ENCODE peak calls at places on chromosomes 13 and 19, in five cellular contexts. I is PC-3, F is OCI-LY7, W is hepatocyte, A is HCT116. H is an unnamed sample.

GRCh38 chr13:48950507-48950886 is 25.2 kb upstream of the FNDC3A start:
- DNase-seq in I (peak; percentile 38), F (no peak), W (no peak), A (peak; percentile 15), H (no peak)

GRCh38 chr13:114034481-114034891 is 60.6 kb upstream of the C13orf46 start:
- DNase-seq in I (no peak), F (no peak), W (no peak), A (no peak), H (no peak)

GRCh38 chr13:55673910-55674309 is 1466.8 kb upstream of the PRR20A start:
- DNase-seq in I (no peak), F (no peak), W (no peak), A (no peak), H (no peak)

GRCh38 chr19:7236153-7236552 is 58.1 kb downstream of the INSR start:
- DNase-seq in I (no peak), F (no peak), W (no peak), A (no peak), H (no peak)

GRCh38 chr19:20482721-20483120 is 82.9 kb downstream of the ZNF737 start:
- DNase-seq in I (no peak), F (peak; percentile 15), W (peak; percentile 8), A (no peak), H (no peak)

GRCh38 chr19:49631279-49631588 is 8.7 kb downstream of the RRAS start:
- DNase-seq in I (no peak), F (no peak), W (no peak), A (no peak), H (no peak)

GRCh38 chr19:9673912-9674668 is 810 bp downstream of the ZNF562 start:
- DNase-seq in I (peak; percentile 41), F (peak; percentile 54), W (no peak), A (peak; percentile 39), H (no peak)

GRCh38 chr13:45851171-45851889 is at the start of gene SIAH3:
- DNase-seq in I (no peak), F (no peak), W (peak; percentile 14), A (no peak), H (no peak)

GRCh38 chr13:114113961-114114360 is 18.5 kb downstream of the RASA3 start:
- DNase-seq in I (no peak), F (no peak), W (no peak), A (no peak), H (no peak)

GRCh38 chr13:94330552-94331071 is 148.9 kb downstream of the DCT start:
- DNase-seq in I (no peak), F (no peak), W (no peak), A (no peak), H (no peak)

GRCh38 chr13:79405501-79405830 is 589 bp downstream of the RBM26 start:
- DNase-seq in I (no peak), F (no peak), W (no peak), A (no peak), H (no peak)

GRCh38 chr13:45178349-45179142 is 22.3 kb downstream of the KCTD4 start:
- DNase-seq in I (peak; percentile 39), F (no peak), W (peak; percentile 48), A (no peak), H (no peak)

GRCh38 chr13:45055198-45055901 is 65.0 kb upstream of the GTF2F2 start:
- DNase-seq in I (peak; percentile 93), F (no peak), W (peak; percentile 19), A (peak; percentile 70), H (no peak)

GRCh38 chr13:100941377-100941776 is 266.8 kb upstream of the TMTC4 start:
- DNase-seq in I (no peak), F (no peak), W (no peak), A (no peak), H (no peak)

GRCh38 chr19:50695251-50696064 is 24.1 kb downstream of the SHANK1 start:
- DNase-seq in I (no peak), F (no peak), W (peak; percentile 66), A (no peak), H (no peak)

GRCh38 chr13:95154441-95154886 is 146.8 kb downstream of the ABCC4 start:
- DNase-seq in I (peak; percentile 90), F (no peak), W (no peak), A (no peak), H (no peak)

GRCh38 chr13:39144941-39145533 is 106.8 kb downstream of the NHLRC3 start:
- DNase-seq in I (peak; percentile 65), F (peak; percentile 32), W (peak; percentile 73), A (peak; percentile 41), H (peak; percentile 7)

GRCh38 chr13:48782429-48782840 is 128.7 kb downstream of the CYSLTR2 start:
- DNase-seq in I (peak; percentile 34), F (no peak), W (no peak), A (no peak), H (no peak)

GRCh38 chr13:99258210-99258860 is at the start of gene GPR18:
- DNase-seq in I (no peak), F (peak; percentile 66), W (no peak), A (no peak), H (no peak)

GRCh38 chr19:38893341-38893771 is 6.1 kb downstream of the SIRT2 start:
- DNase-seq in I (no peak), F (no peak), W (no peak), A (no peak), H (no peak)

GRCh38 chr13:99153219-99153618 is 47.4 kb upstream of the UBAC2 start:
- DNase-seq in I (peak; percentile 37), F (no peak), W (no peak), A (no peak), H (no peak)

GRCh38 chr13:34308725-34309124 is 490.8 kb downstream of the RFC3 start:
- DNase-seq in I (no peak), F (no peak), W (no peak), A (no peak), H (no peak)

GRCh38 chr19:30132312-30133075 is 190.5 kb downstream of the URI1 start:
- DNase-seq in I (no peak), F (no peak), W (no peak), A (no peak), H (no peak)

GRCh38 chr13:27708325-27708724 is 84.0 kb upstream of the GSX1 start:
- DNase-seq in I (no peak), F (no peak), W (no peak), A (no peak), H (no peak)

GRCh38 chr13:107809125-107809524 is 406.2 kb downstream of the LIG4 start:
- DNase-seq in I (no peak), F (no peak), W (no peak), A (no peak), H (no peak)

GRCh38 chr19:38725469-38726283 is 18.6 kb downstream of the CAPN12 start:
- DNase-seq in I (no peak), F (no peak), W (no peak), A (no peak), H (no peak)

GRCh38 chr13:33678084-33678483 is 139.9 kb upstream of the RFC3 start:
- DNase-seq in I (no peak), F (no peak), W (no peak), A (no peak), H (no peak)

GRCh38 chr13:31798189-31798588 is 58.9 kb downstream of the RXFP2 start:
- DNase-seq in I (no peak), F (no peak), W (no peak), A (no peak), H (no peak)

GRCh38 chr19:35013820-35014754 is 14.0 kb downstream of the GRAMD1A start:
- DNase-seq in I (no peak), F (no peak), W (peak; percentile 4), A (no peak), H (no peak)

GRCh38 chr13:80523134-80523533 is 182.2 kb upstream of the SPRY2 start:
- DNase-seq in I (no peak), F (no peak), W (no peak), A (no peak), H (no peak)

GRCh38 chr13:99432637-99433542 is 68.4 kb upstream of the TM9SF2 start:
- DNase-seq in I (peak; percentile 75), F (peak; percentile 28), W (peak; percentile 49), A (peak; percentile 36), H (peak; percentile 49)

GRCh38 chr13:113493315-113493951 is 2.9 kb upstream of the DCUN1D2 start:
- DNase-seq in I (peak; percentile 92), F (no peak), W (peak; percentile 82), A (peak; percentile 85), H (peak; percentile 21)

GRCh38 chr13:88000787-88001186 is 329.6 kb downstream of the SLITRK5 start:
- DNase-seq in I (no peak), F (no peak), W (no peak), A (no peak), H (no peak)

GRCh38 chr13:88000239-88000638 is 329.1 kb downstream of the SLITRK5 start:
- DNase-seq in I (no peak), F (peak; percentile 3), W (no peak), A (no peak), H (no peak)

GRCh38 chr13:87999141-87999765 is 328.1 kb downstream of the SLITRK5 start:
- DNase-seq in I (peak; percentile 6), F (no peak), W (no peak), A (no peak), H (no peak)

GRCh38 chr13:87998081-87998480 is 326.9 kb downstream of the SLITRK5 start:
- DNase-seq in I (no peak), F (no peak), W (no peak), A (no peak), H (no peak)

GRCh38 chr13:87999791-88000190 is 328.6 kb downstream of the SLITRK5 start:
- DNase-seq in I (no peak), F (peak; percentile 3), W (no peak), A (no peak), H (no peak)
- H2AFZ ChIP-seq in I (no peak overlapping the region), F (no peak overlapping the region), W (no peak overlapping the region), A (no peak overlapping the region), H (no peak overlapping the region)

GRCh38 chr19:13978721-13979191 is 26.4 kb downstream of the DCAF15 start:
- DNase-seq in I (no peak), F (no peak), W (peak; percentile 46), A (no peak), H (no peak)
- H3K4me1 ChIP-seq in I (no peaks in the 10 kb centered on the region), F (peaks cover 53% of the 10 kb centered on the region), W (peaks cover 12% of the 10 kb centered on the region), A (peaks cover 8% of the 10 kb centered on the region), H (no peaks in the 10 kb centered on the region)

DNA sequence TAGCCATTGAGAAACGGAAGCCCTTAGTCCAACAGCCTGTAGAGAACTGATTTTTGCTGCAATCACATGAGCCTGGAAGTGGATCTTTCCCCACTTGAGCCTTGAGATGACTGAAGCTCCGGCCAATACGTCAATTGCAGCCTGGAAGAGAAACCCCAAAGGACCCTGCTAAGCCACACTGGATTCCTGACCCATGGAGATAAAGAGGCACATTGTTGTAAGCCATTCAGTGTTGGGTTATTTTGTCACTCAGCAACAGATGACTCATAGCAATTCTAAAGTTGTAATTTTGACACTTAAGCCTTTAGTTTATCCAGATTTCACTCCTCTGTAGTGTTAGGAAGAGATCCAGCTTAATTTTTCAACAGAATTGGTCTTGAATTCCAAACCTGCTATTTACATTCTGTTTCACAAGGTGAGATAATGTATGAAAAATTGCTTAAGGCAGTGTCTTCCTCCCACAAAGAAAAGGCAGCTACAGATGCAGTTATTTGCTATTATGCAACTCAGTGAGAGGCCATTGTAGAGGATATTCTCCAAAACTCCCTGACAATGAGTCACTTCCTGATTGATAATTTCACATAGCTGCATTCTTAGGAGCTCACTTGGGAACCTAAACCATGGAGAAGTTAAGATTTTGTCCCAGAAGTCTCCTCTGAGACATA is 59.4 kb upstream of the TSHZ3 start:
- DNase-seq in I (peak; percentile 36), F (no peak), W (peak; percentile 38), A (no peak), H (no peak)
- H3K9me2 ChIP-seq in I (no peaks in the 10 kb centered on the region), F (no peaks in the 10 kb centered on the region), W (no peaks in the 10 kb centered on the region), A (no peaks in the 10 kb centered on the region), H (no peaks in the 10 kb centered on the region)

GRCh38 chr19:55451522-55452380 is 8.7 kb upstream of the SHISA7 start:
- DNase-seq in I (no peak), F (no peak), W (no peak), A (no peak), H (no peak)
- H2AFZ ChIP-seq in I (no peak overlapping the region), F (no peak overlapping the region), W (peak overlapping the region; percentile 15), A (no peak overlapping the region), H (no peak overlapping the region)